ENCODE peak calls at places on chromosomes 13 and 19, in ten cellular contexts. A is nephron progenitor cell, P is lung, C is H1, N is OCI-LY7, Q is fibroblast of villous mesenchyme, S is neural progenitor cell, K is breast epithelium, Y is fibroblast of pulmonary artery, T is progenitor cell of endocrine pancreas. E is an unnamed sample.
A peak's percentile ranks its signal among the peaks of the same experiment; 100 is the strongest.

GRCh38 chr13:102620512-102620911 is 23.7 kb downstream of the TPP2 start:
- DNase-seq in A (no peak), P (no peak), C (no peak), N (no peak), Q (no peak), S (no peak), K (no peak), Y (no peak), T (no peak), E (no peak)

GRCh38 chr13:113948034-113948742 is 25.7 kb downstream of the C13orf46 start:
- DNase-seq in A (no peak), P (no peak), C (no peak), N (peak; percentile 23), Q (peak; percentile 33), S (no peak), K (no peak), Y (no peak), T (no peak), E (no peak)

GRCh38 chr13:109869312-109870237 is 83.2 kb upstream of the IRS2 start:
- DNase-seq in A (peak; percentile 9), P (peak; percentile 66), C (no peak), N (no peak), Q (peak; percentile 64), S (no peak), K (peak; percentile 84), Y (peak; percentile 85), T (no peak), E (peak; percentile 64)

GRCh38 chr19:4709440-4710280 is 14.0 kb downstream of the DPP9 start:
- DNase-seq in A (no peak), P (no peak), C (no peak), N (no peak), Q (no peak), S (no peak), K (no peak), Y (no peak), T (no peak), E (no peak)

GRCh38 chr19:51837145-51837544 is 42.2 kb downstream of the FPR3 start:
- DNase-seq in A (no peak), P (no peak), C (no peak), N (no peak), Q (no peak), S (no peak), K (no peak), Y (no peak), T (no peak), E (no peak)

GRCh38 chr19:9958451-9958850 is 22.1 kb upstream of the OLFM2 start:
- DNase-seq in A (no peak), P (no peak), C (no peak), N (no peak), Q (peak; percentile 88), S (no peak), K (no peak), Y (peak; percentile 71), T (no peak), E (peak; percentile 84)

GRCh38 chr13:25268561-25268960 is 18.7 kb downstream of the MTMR6 start:
- DNase-seq in A (no peak), P (no peak), C (no peak), N (no peak), Q (no peak), S (no peak), K (no peak), Y (no peak), T (no peak), E (no peak)

GRCh38 chr19:47239610-47240296 is 8.8 kb upstream of the BBC3 start:
- DNase-seq in A (peak; percentile 83), P (no peak), C (peak; percentile 90), N (no peak), Q (peak; percentile 42), S (peak; percentile 89), K (no peak), Y (peak; percentile 55), T (peak; percentile 34), E (no peak)

GRCh38 chr19:1087813-1088418 is 7.3 kb downstream of the POLR2E start:
- DNase-seq in A (no peak), P (no peak), C (no peak), N (peak; percentile 71), Q (no peak), S (no peak), K (no peak), Y (no peak), T (no peak), E (no peak)

GRCh38 chr13:28451482-28452217 is 43.3 kb downstream of the FLT1 start:
- DNase-seq in A (peak; percentile 25), P (no peak), C (no peak), N (no peak), Q (no peak), S (peak; percentile 19), K (no peak), Y (peak; percentile 72), T (no peak), E (peak; percentile 63)

GRCh38 chr13:27425151-27425917 is 915 bp downstream of the GTF3A start:
- DNase-seq in A (no peak), P (no peak), C (peak; percentile 47), N (peak; percentile 22), Q (peak; percentile 6), S (no peak), K (no peak), Y (no peak), T (no peak), E (peak; percentile 12)

GRCh38 chr13:27428160-27428559 is 3.7 kb downstream of the GTF3A start:
- DNase-seq in A (no peak), P (no peak), C (no peak), N (no peak), Q (no peak), S (no peak), K (no peak), Y (no peak), T (no peak), E (no peak)

GRCh38 chr13:27424246-27425150 is at the start of gene GTF3A:
- DNase-seq in A (peak; percentile 88), P (peak; percentile 79), C (peak; percentile 87), N (peak; percentile 91), Q (peak; percentile 84), S (peak; percentile 92), K (peak; percentile 79), Y (peak; percentile 88), T (peak; percentile 79), E (peak; percentile 82)

GRCh38 chr13:27427663-27428062 is 3.2 kb downstream of the GTF3A start:
- DNase-seq in A (no peak), P (no peak), C (no peak), N (no peak), Q (no peak), S (no peak), K (no peak), Y (no peak), T (no peak), E (no peak)

DNA sequence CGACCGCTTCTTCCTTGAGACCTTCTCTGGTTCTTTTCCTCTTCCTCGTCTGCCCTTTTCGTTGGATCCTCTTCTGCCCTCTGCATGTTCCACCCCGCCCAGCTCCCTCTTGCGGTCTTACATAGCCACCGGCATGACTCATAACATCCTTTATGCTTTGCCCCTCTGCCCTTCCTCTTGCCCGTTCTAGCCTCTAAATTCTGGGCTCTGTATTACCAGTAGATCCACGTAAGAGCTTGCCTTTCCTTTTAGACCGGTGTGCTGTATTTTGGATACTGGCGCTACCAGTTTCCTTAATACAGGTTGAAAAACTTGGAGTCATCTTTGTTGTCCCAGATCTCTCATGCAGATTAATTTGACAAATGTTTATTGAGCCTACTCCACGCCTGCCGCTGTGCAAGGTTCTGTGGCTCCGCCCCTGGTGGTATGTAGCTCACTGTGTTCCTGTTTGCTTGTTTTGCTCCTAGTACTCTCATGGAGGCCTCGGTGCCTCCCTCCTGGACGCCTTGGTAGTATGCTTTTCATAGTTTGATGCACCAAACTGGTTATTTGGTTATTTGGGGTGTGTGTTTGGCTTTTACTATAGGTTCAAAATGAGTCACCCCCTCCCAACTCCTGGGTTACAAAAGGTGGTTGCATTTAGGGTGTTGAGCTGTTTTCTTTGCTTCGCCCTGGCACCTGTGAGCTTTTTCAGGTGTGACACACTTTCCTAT is 1.7 kb downstream of the GTF3A start:
- DNase-seq in A (peak; percentile 40), P (peak; percentile 82), C (peak; percentile 55), N (peak; percentile 86), Q (peak; percentile 89), S (peak; percentile 67), K (peak; percentile 77), Y (peak; percentile 77), T (no peak), E (peak; percentile 78)
- TF ChIP-seq CTCF in A (peak; percentile 29), P (no peak), C (peak; percentile 55), N (peak; percentile 77), Q (peak; percentile 48), S (peak; percentile 55), K (peak; percentile 46), Y (peak; percentile 58), T (peak; percentile 53), E (peak; percentile 69)

GRCh38 chr13:52846567-52847321 is 1.7 kb downstream of the PCDH8 start:
- DNase-seq in A (peak; percentile 97), P (no peak), C (peak; percentile 96), N (no peak), Q (peak; percentile 4), S (peak; percentile 95), K (no peak), Y (peak; percentile 22), T (peak; percentile 90), E (peak; percentile 1)
- TF ChIP-seq CTCF in A (peak; percentile 43), P (no peak), C (no peak), N (no peak), Q (no peak), S (peak; percentile 73), K (peak; percentile 17), Y (peak; percentile 18), T (peak; percentile 72), E (no peak)

GRCh38 chr19:38141108-38141507 is 82.9 kb downstream of the DPF1 start:
- DNase-seq in A (no peak), P (no peak), C (no peak), N (no peak), Q (no peak), S (no peak), K (no peak), Y (no peak), T (no peak), E (no peak)

GRCh38 chr19:38144667-38145066 is 79.4 kb downstream of the DPF1 start:
- DNase-seq in A (no peak), P (no peak), C (no peak), N (no peak), Q (no peak), S (no peak), K (no peak), Y (no peak), T (no peak), E (no peak)

GRCh38 chr19:38143847-38144246 is 80.2 kb downstream of the DPF1 start:
- DNase-seq in A (no peak), P (no peak), C (no peak), N (no peak), Q (no peak), S (no peak), K (no peak), Y (no peak), T (no peak), E (no peak)

GRCh38 chr19:38145627-38146026 is 78.4 kb downstream of the DPF1 start:
- DNase-seq in A (no peak), P (no peak), C (no peak), N (no peak), Q (peak; percentile 67), S (no peak), K (no peak), Y (peak; percentile 64), T (no peak), E (peak; percentile 88)

GRCh38 chr19:38142176-38143035 is 81.6 kb downstream of the DPF1 start:
- DNase-seq in A (peak; percentile 78), P (no peak), C (peak; percentile 85), N (peak; percentile 63), Q (peak; percentile 63), S (peak; percentile 83), K (no peak), Y (peak; percentile 63), T (peak; percentile 38), E (peak; percentile 56)
- TF ChIP-seq CTCF in A (peak; percentile 83), P (peak; percentile 7), C (peak; percentile 95), N (peak; percentile 79), Q (peak; percentile 97), S (peak; percentile 88), K (peak; percentile 23), Y (peak; percentile 95), T (peak; percentile 68), E (peak; percentile 89)

GRCh38 chr19:17725422-17726078 is 6.3 kb downstream of the MAP1S start:
- DNase-seq in A (no peak), P (no peak), C (peak; percentile 86), N (no peak), Q (no peak), S (peak; percentile 35), K (no peak), Y (no peak), T (no peak), E (no peak)
- TF ChIP-seq CTCF in A (peak; percentile 21), P (no peak), C (peak; percentile 89), N (peak; percentile 83), Q (peak; percentile 14), S (peak; percentile 61), K (no peak), Y (peak; percentile 22), T (peak; percentile 37), E (peak; percentile 20)